ENCODE peak calls at places on chromosomes 4 and X, in nine cellular contexts. B is heart left ventricle, I is suprapubic skin, A is GM12891, D is esophagus squamous epithelium, O is prostate gland, N is HCT116, Y is Peyer's patch, Q is A549. J is an unnamed sample.

GRCh38 chr4:113090954-113091353 is 41.5 kb downstream of the ANK2 start:
- DNase-seq in B (no peak), I (no peak), A (no peak), D (no peak), O (no peak), N (no peak), Y (no peak), Q (no peak), J (no peak)

GRCh38 chr4:19982556-19982955 is 269.1 kb upstream of the SLIT2 start:
- DNase-seq in B (no peak), I (no peak), A (no peak), D (no peak), O (no peak), N (no peak), Y (no peak), Q (no peak), J (no peak)

GRCh38 chr4:47427936-47428335 is 35.6 kb downstream of the COMMD8 start:
- DNase-seq in B (no peak), I (no peak), A (no peak), D (no peak), O (no peak), N (no peak), Y (no peak), Q (no peak), J (no peak)

GRCh38 chrX:74420194-74421035 is 878 bp upstream of the SLC16A2 start:
- DNase-seq in B (peak; percentile 74), I (peak; percentile 76), A (no peak), D (no peak), O (peak; percentile 56), N (no peak), Y (peak; percentile 60), Q (peak; percentile 60), J (peak; percentile 89)

GRCh38 chr4:125432078-125432477 is 117.3 kb downstream of the FAT4 start:
- DNase-seq in B (no peak), I (no peak), A (no peak), D (no peak), O (no peak), N (peak; percentile 1), Y (no peak), Q (no peak), J (no peak)

GRCh38 chr4:174217273-174218126 is 66.0 kb downstream of the FBXO8 start:
- DNase-seq in B (peak; percentile 27), I (no peak), A (no peak), D (no peak), O (no peak), N (no peak), Y (no peak), Q (no peak), J (no peak)

GRCh38 chrX:40097101-40097491 is 662 bp downstream of the BCOR start:
- DNase-seq in B (no peak), I (no peak), A (no peak), D (no peak), O (no peak), N (no peak), Y (peak; percentile 59), Q (peak; percentile 23), J (no peak)

GRCh38 chr4:156190606-156191005 is 236.9 kb upstream of the CTSO start:
- DNase-seq in B (no peak), I (no peak), A (no peak), D (no peak), O (no peak), N (no peak), Y (no peak), Q (no peak), J (no peak)

GRCh38 chr4:111475001-111475400 is 670.3 kb upstream of the FAM241A start:
- DNase-seq in B (peak; percentile 12), I (no peak), A (no peak), D (no peak), O (no peak), N (peak; percentile 38), Y (peak; percentile 61), Q (no peak), J (no peak)

GRCh38 chr4:185925910-185926360 is 113.9 kb upstream of the SORBS2 start:
- DNase-seq in B (peak; percentile 33), I (no peak), A (no peak), D (no peak), O (no peak), N (no peak), Y (peak; percentile 58), Q (no peak), J (no peak)

GRCh38 chrX:76802698-76803097 is 375.2 kb downstream of the MAGEE1 start:
- DNase-seq in B (no peak), I (no peak), A (no peak), D (no peak), O (no peak), N (no peak), Y (no peak), Q (peak; percentile 1), J (no peak)

GRCh38 chr4:172892300-172892699 is 276.3 kb upstream of the GALNT7 start:
- DNase-seq in B (no peak), I (no peak), A (no peak), D (no peak), O (no peak), N (peak; percentile 18), Y (no peak), Q (no peak), J (no peak)

GRCh38 chr4:178963646-178964045 is 1521.4 kb upstream of the AGA start:
- DNase-seq in B (no peak), I (no peak), A (no peak), D (no peak), O (no peak), N (no peak), Y (no peak), Q (no peak), J (no peak)

GRCh38 chr4:56696056-56696455 is 15.0 kb upstream of the HOPX start:
- DNase-seq in B (no peak), I (no peak), A (no peak), D (no peak), O (no peak), N (no peak), Y (no peak), Q (no peak), J (no peak)

GRCh38 chr4:182680196-182680771 is 236.9 kb downstream of the DCTD start:
- DNase-seq in B (peak; percentile 36), I (no peak), A (no peak), D (no peak), O (no peak), N (no peak), Y (no peak), Q (no peak), J (peak; percentile 67)

GRCh38 chr4:172412851-172413250 is 599.6 kb downstream of the GALNTL6 start:
- DNase-seq in B (no peak), I (no peak), A (no peak), D (no peak), O (no peak), N (no peak), Y (no peak), Q (no peak), J (no peak)

GRCh38 chr4:89009107-89009506 is 47.9 kb downstream of the FAM13A start:
- DNase-seq in B (no peak), I (no peak), A (no peak), D (no peak), O (no peak), N (no peak), Y (no peak), Q (no peak), J (no peak)

GRCh38 chr4:17636696-17637351 is 22.4 kb downstream of the MED28 start:
- DNase-seq in B (peak; percentile 64), I (peak; percentile 79), A (peak; percentile 72), D (no peak), O (peak; percentile 61), N (peak; percentile 36), Y (peak; percentile 89), Q (peak; percentile 43), J (peak; percentile 84)

GRCh38 chr4:123980736-123981285 is 584.2 kb downstream of the SPRY1 start:
- DNase-seq in B (no peak), I (no peak), A (no peak), D (no peak), O (no peak), N (no peak), Y (no peak), Q (no peak), J (no peak)

GRCh38 chrX:68994883-68995255 is 166.0 kb downstream of the EFNB1 start:
- DNase-seq in B (no peak), I (no peak), A (no peak), D (no peak), O (no peak), N (no peak), Y (no peak), Q (no peak), J (no peak)
- TF ChIP-seq POLR2A in B (no peak), I (no peak), A (no peak), D (no peak), O (no peak), N (no peak), Y (no peak), Q (no peak), J (no peak)

GRCh38 chr4:6673660-6674499 is 19.8 kb upstream of the S100P start:
- DNase-seq in B (peak; percentile 94), I (peak; percentile 97), A (peak; percentile 96), D (peak; percentile 69), O (peak; percentile 93), N (peak; percentile 94), Y (peak; percentile 97), Q (peak; percentile 89), J (peak; percentile 98)
- TF ChIP-seq POLR2A in B (no peak), I (peak; percentile 53), A (peak; percentile 85), D (peak; percentile 72), O (peak; percentile 81), N (no peak), Y (peak; percentile 33), Q (peak; percentile 62), J (no peak)

GRCh38 chr4:73411731-73412414 is 7.8 kb downstream of the ALB start:
- DNase-seq in B (no peak), I (no peak), A (no peak), D (no peak), O (no peak), N (no peak), Y (no peak), Q (no peak), J (no peak)
- TF ChIP-seq POLR2A in B (no peak), I (no peak), A (no peak), D (no peak), O (no peak), N (no peak), Y (no peak), Q (no peak), J (no peak)

GRCh38 chr4:2438822-2439718 is 20.3 kb downstream of the CFAP99 start:
- DNase-seq in B (no peak), I (no peak), A (no peak), D (no peak), O (no peak), N (no peak), Y (no peak), Q (no peak), J (no peak)

GRCh38 chr4:2436301-2436700 is 17.5 kb downstream of the CFAP99 start:
- DNase-seq in B (no peak), I (no peak), A (no peak), D (no peak), O (no peak), N (no peak), Y (peak; percentile 60), Q (no peak), J (no peak)

GRCh38 chr4:2436761-2437474 is 18.2 kb downstream of the CFAP99 start:
- DNase-seq in B (no peak), I (no peak), A (no peak), D (no peak), O (no peak), N (no peak), Y (no peak), Q (no peak), J (no peak)

GRCh38 chr4:2434420-2434819 is 15.7 kb downstream of the CFAP99 start:
- DNase-seq in B (no peak), I (no peak), A (no peak), D (no peak), O (no peak), N (no peak), Y (no peak), Q (no peak), J (no peak)

GRCh38 chr4:2437475-2438215 is 18.9 kb downstream of the CFAP99 start:
- DNase-seq in B (no peak), I (no peak), A (no peak), D (no peak), O (no peak), N (no peak), Y (no peak), Q (no peak), J (no peak)
- TF ChIP-seq POLR2A in B (no peak), I (no peak), A (no peak), D (no peak), O (no peak), N (no peak), Y (no peak), Q (no peak), J (no peak)